ENCODE peak calls at places on chromosomes 5 and 9, in seven cellular contexts. E is stimulated activated naive CD8-positive, alpha-beta T cell treated with anti-CD3 and anti-CD28 coated beads, Interleukin-15, Interleukin-2, amounts not matched to agents 100 U/mL and 50 U/mL, for 24 hours; Z is fibroblast of lung; N is fibroblast of gingiva; Q is left ventricle myocardium inferior; B is anterior cingulate cortex; X is epithelial cell of proximal tubule. J is an unnamed sample.

GRCh38 chr5:82352146-82352791 is 74.1 kb upstream of the RPS23 start:
- DNase-seq in Q (no peak), E (no peak), B (no peak), N (no peak), X (no peak), Z (peak; percentile 53), J (no peak)

GRCh38 chr5:128491291-128491690 is 46.8 kb downstream of the FBN2 start:
- DNase-seq in N (peak; percentile 45), Z (peak; percentile 31), Q (no peak), E (no peak), B (no peak), X (no peak), J (no peak)

GRCh38 chr9:136191549-136192286 is 13.2 kb downstream of the LHX3 start:
- DNase-seq in E (no peak), Z (no peak), B (no peak), Q (no peak), X (no peak), N (no peak), J (no peak)

GRCh38 chr5:44446399-44446798 is 57.2 kb upstream of the FGF10 start:
- DNase-seq in Q (no peak), B (no peak), Z (no peak), X (no peak), N (no peak), E (no peak), J (no peak)

GRCh38 chr9:72925126-72925810 is 27.6 kb downstream of the ALDH1A1 start:
- DNase-seq in E (no peak), N (peak; percentile 56), Z (no peak), B (no peak), X (no peak), Q (no peak), J (no peak)

GRCh38 chr5:143134900-143135299 is 268.6 kb downstream of the NR3C1 start:
- DNase-seq in Z (peak; percentile 21), N (no peak), Q (no peak), E (no peak), B (no peak), X (no peak), J (no peak)

GRCh38 chr9:68721934-68722333 is 16.9 kb downstream of the PIP5K1B start:
- DNase-seq in N (no peak), B (no peak), Z (no peak), X (no peak), Q (no peak), E (no peak), J (no peak)

GRCh38 chr9:128921881-128922763 is 1.3 kb downstream of the PHYHD1 start:
- DNase-seq in N (peak; percentile 39), Q (peak; percentile 58), Z (peak; percentile 33), B (no peak), E (peak; percentile 48), X (no peak), J (no peak)

GRCh38 chr5:169716287-169716686 is 79.2 kb downstream of the DOCK2 start:
- DNase-seq in E (no peak), X (peak; percentile 87), Q (no peak), Z (peak; percentile 79), N (peak; percentile 70), B (no peak), J (peak; percentile 52)

GRCh38 chr5:138504799-138505198 is 38.2 kb downstream of the ETF1 start:
- DNase-seq in Z (no peak), E (no peak), Q (peak; percentile 27), B (peak; percentile 8), X (no peak), N (peak; percentile 85), J (no peak)

GRCh38 chr9:89359018-89359417 is 40.7 kb downstream of the SECISBP2 start:
- DNase-seq in N (no peak), X (no peak), E (no peak), B (no peak), Q (no peak), Z (peak; percentile 6), J (no peak)

GRCh38 chr9:109816490-109816889 is 36.5 kb downstream of the PALM2AKAP2 start:
- DNase-seq in Z (peak; percentile 100), E (no peak), Q (no peak), N (peak; percentile 89), B (no peak), X (peak; percentile 91), J (peak; percentile 98)

GRCh38 chr9:86485359-86485758 is 131.1 kb upstream of the TUT7 start:
- DNase-seq in E (no peak), Q (no peak), N (no peak), X (no peak), Z (no peak), B (no peak), J (no peak)

GRCh38 chr5:152593388-152593787 is 188.3 kb upstream of the NMUR2 start:
- DNase-seq in Z (no peak), B (no peak), N (no peak), X (no peak), E (no peak), Q (no peak), J (no peak)

J was measured in kidney epithelial cell.